ENCODE peak calls at places on chromosomes 16 and 17, in ten cellular contexts. U is adrenal gland; A is CD8-positive, alpha-beta T cell; C is uterus; Y is astrocyte; K is body of pancreas; I is psoas muscle; G is brain microvascular endothelial cell; J is heart left ventricle; F is A549. B is an unnamed sample.

GRCh38 chr16:28549301-28549899 is 4.3 kb upstream of the SGF29 start:
- DNase-seq in I (no peak), U (no peak), F (peak), Y (no peak), J (no peak), G (peak), A (no peak), K (peak), C (no peak), B (peak)

GRCh38 chr16:85460983-85461813 is 151.9 kb upstream of the GSE1 start:
- DNase-seq in Y (peak), A (no peak), C (peak), I (peak), K (peak), G (no peak), J (no peak), F (peak), U (no peak), B (no peak)

GRCh38 chr16:78284957-78285434 is 185.5 kb downstream of the WWOX start:
- DNase-seq in C (no peak), I (no peak), A (no peak), K (no peak), Y (no peak), G (no peak), J (no peak), U (no peak), F (no peak), B (no peak)

GRCh38 chr17:32333187-32333586 is 8.8 kb downstream of the C17orf75 start:
- DNase-seq in Y (no peak), K (no peak), A (no peak), G (no peak), C (no peak), U (no peak), F (no peak), I (no peak), J (no peak), B (no peak)

GRCh38 chr17:65696739-65697394 is 135.4 kb upstream of the AXIN2 start:
- DNase-seq in A (no peak), Y (peak), U (no peak), C (peak), I (no peak), K (no peak), G (peak), J (no peak), F (no peak), B (no peak)

GRCh38 chr16:81095653-81095952 is 592 bp downstream of the GCSH start:
- DNase-seq in F (no peak), Y (no peak), U (no peak), G (no peak), I (no peak), K (no peak), A (no peak), J (no peak), C (no peak), B (no peak)

GRCh38 chr17:21289902-21290571 is 5.5 kb downstream of the MAP2K3 start:
- DNase-seq in C (no peak), Y (no peak), I (peak), F (no peak), A (no peak), J (peak), K (peak), G (no peak), U (no peak), B (no peak)

GRCh38 chr17:68792042-68792685 is 163.0 kb downstream of the ABCA8 start:
- DNase-seq in A (no peak), Y (no peak), I (no peak), U (no peak), J (no peak), G (no peak), K (no peak), F (no peak), C (no peak), B (no peak)

GRCh38 chr17:50199651-50200446 is 1.6 kb downstream of the COL1A1 start:
- DNase-seq in Y (peak), I (peak), G (peak), K (peak), F (peak), U (peak), C (peak), A (peak), J (peak), B (peak)

GRCh38 chr16:88936008-88936912 is 40.7 kb downstream of the CBFA2T3 start:
- DNase-seq in G (no peak), F (no peak), Y (no peak), I (no peak), J (peak), U (no peak), A (no peak), K (peak), C (no peak), B (no peak)

GRCh38 chr17:1490643-1491405 is 1.7 kb downstream of the MYO1C start:
- DNase-seq in J (peak), K (peak), C (peak), Y (no peak), A (peak), F (peak), I (peak), U (peak), G (no peak), B (peak)

GRCh38 chr16:68993885-68994284 is 111.6 kb upstream of the HAS3 start:
- DNase-seq in F (peak), U (no peak), K (no peak), C (no peak), Y (peak), J (no peak), G (peak), A (no peak), I (no peak), B (peak)

DNA sequence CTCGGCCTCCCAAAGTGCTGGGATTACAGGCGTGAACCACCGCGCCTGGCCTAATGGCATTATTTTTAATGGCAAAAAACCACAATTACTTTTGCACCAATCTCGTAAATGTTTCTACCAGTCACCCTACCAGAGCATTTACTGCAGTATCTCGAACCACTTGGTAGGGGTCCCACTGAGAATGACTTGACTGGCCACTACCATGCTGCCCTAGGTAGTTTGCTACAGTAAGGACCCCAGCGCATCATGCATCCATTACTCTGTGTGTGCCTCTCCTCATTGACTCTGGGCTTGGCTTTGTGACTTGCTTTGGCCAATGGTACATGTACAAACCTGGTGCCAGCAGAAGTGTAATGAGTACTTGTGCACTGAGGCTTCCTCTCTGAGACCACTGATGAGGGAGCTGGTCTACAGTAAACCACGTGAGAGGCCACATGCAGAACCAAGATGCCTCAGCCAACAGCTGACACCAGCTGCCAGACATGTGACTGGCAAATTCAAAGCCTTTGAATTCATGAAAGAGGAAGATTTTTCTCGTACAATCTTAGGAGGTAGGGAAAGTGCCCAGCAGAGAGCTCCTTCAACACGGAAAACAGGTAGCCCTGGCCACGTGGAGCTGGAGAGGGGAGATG is 421.7 kb upstream of the C16orf82 start:
- DNase-seq in J (no peak), I (no peak), U (no peak), Y (no peak), K (no peak), A (no peak), G (no peak), C (no peak), F (no peak), B (no peak)
- H3K27ac ChIP-seq in J (no peak), I (no peak), U (no peak), Y (no peak), K (no peak), A (no peak), G (no peak), C (no peak), F (no peak), B (no peak)

DNA sequence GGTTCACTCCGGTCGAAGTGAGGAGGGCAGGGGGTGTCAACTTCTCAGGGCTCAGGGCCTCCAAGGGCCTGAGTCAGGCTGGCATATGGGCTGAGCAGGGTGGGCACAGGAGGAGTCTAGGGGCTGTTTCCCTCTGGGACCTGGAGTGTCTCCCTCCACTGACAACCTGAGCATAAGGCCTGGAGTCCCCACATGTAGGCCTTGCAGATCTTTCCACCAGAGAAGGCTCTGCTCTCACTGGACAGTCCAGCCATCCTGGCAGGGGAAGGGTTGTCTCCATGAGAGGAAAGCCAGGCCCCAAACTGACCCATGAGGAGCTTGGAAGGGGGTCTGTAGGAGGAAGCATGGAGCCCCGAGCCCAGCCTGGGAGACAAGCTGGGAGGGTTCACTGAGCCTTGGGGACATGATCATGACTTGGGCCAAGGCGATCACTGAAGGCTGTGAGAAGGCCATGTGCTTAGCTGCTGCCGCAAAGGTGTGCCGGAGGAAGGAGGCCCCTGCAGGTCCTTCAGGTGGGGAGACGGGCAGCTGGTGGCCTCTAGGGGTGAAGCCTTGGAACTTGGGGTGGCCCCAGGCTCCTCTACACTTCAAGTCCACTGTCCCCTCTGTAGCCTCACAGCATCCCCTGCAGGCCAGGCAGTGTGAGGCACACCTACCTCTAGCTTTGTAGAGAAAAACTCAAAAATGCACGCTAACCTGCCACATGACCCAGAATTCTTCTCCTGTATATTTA is 9.9 kb downstream of the CMTM2 start:
- DNase-seq in I (peak), Y (no peak), A (peak), G (no peak), J (no peak), C (no peak), F (peak), U (no peak), K (peak), B (no peak)
- TF ChIP-seq CTCF in I (peak), Y (peak), A (peak), G (peak), J (peak), C (peak), F (peak), U (peak), K (peak), B (peak)

GRCh38 chr17:37505333-37505732 is 15.6 kb downstream of the DUSP14 start:
- DNase-seq in I (no peak), Y (no peak), G (no peak), C (no peak), J (no peak), F (no peak), A (no peak), U (no peak), K (no peak), B (no peak)

GRCh38 chr17:37500378-37500777 is 10.7 kb downstream of the DUSP14 start:
- DNase-seq in C (no peak), Y (no peak), U (no peak), I (no peak), G (no peak), A (no peak), J (no peak), F (no peak), K (no peak), B (no peak)

GRCh38 chr17:37506678-37507077 is 17.0 kb downstream of the DUSP14 start:
- DNase-seq in K (no peak), U (no peak), Y (peak), G (peak), J (no peak), F (peak), I (no peak), A (no peak), C (no peak), B (peak)

GRCh38 chr17:37503148-37503547 is 13.5 kb downstream of the DUSP14 start:
- DNase-seq in G (no peak), K (no peak), C (no peak), U (no peak), Y (no peak), F (no peak), J (no peak), A (no peak), I (no peak), B (no peak)

GRCh38 chr17:37502009-37502936 is 12.6 kb downstream of the DUSP14 start:
- DNase-seq in F (peak), Y (no peak), I (no peak), U (no peak), G (no peak), J (no peak), K (no peak), C (no peak), A (no peak), B (no peak)
- H3K27ac ChIP-seq in F (no peak), Y (no peak), I (no peak), U (no peak), G (no peak), J (no peak), K (no peak), C (no peak), A (no peak), B (no peak)

DNA sequence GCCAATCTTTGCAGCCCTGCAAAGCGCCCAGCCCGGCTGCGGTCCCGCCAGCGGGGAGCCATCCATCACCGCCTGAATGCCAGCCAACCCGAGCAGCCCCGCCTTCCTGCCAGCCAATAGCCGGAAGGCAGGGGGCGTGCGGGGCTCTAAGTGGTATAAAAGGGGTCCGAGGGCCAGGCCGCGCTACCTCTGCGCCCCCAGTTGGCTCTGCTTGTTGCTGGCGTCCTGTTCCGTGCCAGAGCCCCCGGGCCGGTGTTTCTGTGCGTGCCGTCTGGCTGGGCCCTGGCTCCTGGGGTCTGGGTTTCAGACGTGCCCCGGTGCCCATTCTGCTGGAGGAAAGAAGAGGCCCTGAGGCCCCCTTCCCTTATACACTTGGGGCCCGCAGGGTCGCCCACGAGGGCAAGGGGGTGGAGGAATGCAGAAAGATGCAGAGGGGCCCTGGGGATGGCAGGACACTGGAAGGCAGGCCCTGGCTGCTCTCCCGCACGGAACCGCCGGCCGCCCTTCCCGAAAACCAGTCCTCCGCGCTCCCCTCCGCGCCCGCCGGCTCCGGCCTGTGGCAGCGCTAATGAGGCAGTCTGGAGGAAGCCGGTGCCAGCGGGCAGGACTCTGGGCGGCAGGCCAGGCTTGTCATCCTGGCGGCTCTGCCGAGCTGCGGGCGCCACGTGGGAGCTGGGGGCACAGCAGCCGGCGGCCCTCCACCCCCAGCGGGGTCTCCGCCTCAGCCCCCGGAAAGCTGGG is 14.0 kb downstream of the COPZ2 start:
- DNase-seq in Y (no peak), F (peak), C (peak), G (no peak), A (no peak), I (peak), K (peak), J (peak), U (peak), B (peak)
- TF ChIP-seq CTCF in Y (no peak), F (no peak), C (peak), G (peak), A (no peak), I (peak), K (peak), J (peak), U (no peak), B (peak)

GRCh38 chr17:29584452-29585079 is 4.9 kb downstream of the GIT1 start:
- DNase-seq in I (no peak), C (peak), J (no peak), G (no peak), Y (no peak), K (no peak), U (peak), A (no peak), F (no peak), B (no peak)
- H3K27ac ChIP-seq in I (peak), C (peak), J (peak), G (peak), Y (peak), K (no peak), U (peak), A (no peak), F (no peak), B (peak)

DNA sequence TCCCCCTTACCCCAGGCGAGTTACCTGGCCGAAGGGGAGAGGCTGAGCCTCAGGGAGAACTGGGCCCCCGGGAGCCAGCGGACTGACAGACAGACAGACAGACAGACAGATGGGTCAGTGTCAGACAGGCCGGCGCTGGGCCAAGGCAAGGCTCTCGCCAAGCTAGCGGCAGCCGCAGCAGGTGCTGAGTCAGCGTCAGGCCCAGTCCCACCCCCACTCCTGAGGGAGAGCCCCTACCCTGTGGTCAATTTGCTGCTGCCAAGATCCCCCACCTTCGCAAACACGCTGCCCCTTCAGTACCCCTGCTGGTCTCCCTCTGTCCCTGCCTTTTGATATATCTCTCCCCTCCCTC is 1.5 kb downstream of the FGF11 start:
- DNase-seq in C (peak), F (no peak), I (peak), G (no peak), U (peak), J (peak), Y (peak), K (peak), A (no peak), B (no peak)
- TF ChIP-seq CTCF in C (no peak), F (no peak), I (no peak), G (no peak), U (no peak), J (no peak), Y (no peak), K (no peak), A (no peak), B (no peak)

B was measured in RWPE1.